ENCODE peak calls at places on chromosomes 11 and 22, in seven cellular contexts. U, X, K, E, M, Q and L are unnamed samples.

GRCh38 chr11:118051136-118051610 is 25.7 kb upstream of the TMPRSS4 start:
- DNase-seq in K (no peak), Q (no peak), X (no peak), E (no peak), U (no peak), M (no peak), L (no peak)

GRCh38 chr11:121936781-121937447 is 179.1 kb downstream of the BLID start:
- DNase-seq in E (no peak), M (no peak), Q (no peak), X (no peak), K (peak; percentile 31), U (no peak), L (no peak)

GRCh38 chr22:41982886-41983285 is 13.6 kb downstream of the SEPTIN3 start:
- DNase-seq in U (no peak), K (no peak), X (no peak), E (no peak), M (no peak), Q (no peak), L (no peak)

GRCh38 chr11:71843858-71844257 is 10.9 kb downstream of the DEFB108B start:
- DNase-seq in X (no peak), K (no peak), U (no peak), Q (no peak), E (peak; percentile 68), M (no peak), L (no peak)

GRCh38 chr22:36022162-36022561 is 6.5 kb downstream of the RBFOX2 start:
- DNase-seq in Q (no peak), K (peak; percentile 24), E (no peak), X (no peak), U (no peak), M (no peak), L (no peak)

GRCh38 chr11:35432464-35432863 is 13.1 kb upstream of the SLC1A2 start:
- DNase-seq in M (no peak), X (no peak), U (no peak), E (no peak), K (no peak), Q (no peak), L (no peak)

GRCh38 chr11:92886243-92886905 is 83.1 kb upstream of the MTNR1B start:
- DNase-seq in U (no peak), K (peak; percentile 61), M (no peak), E (no peak), X (no peak), Q (peak; percentile 58), L (no peak)

GRCh38 chr11:102457865-102458264 is 5.3 kb upstream of the TMEM123 start:
- DNase-seq in E (no peak), Q (no peak), K (no peak), U (no peak), M (no peak), X (no peak), L (no peak)

GRCh38 chr11:116788534-116788933 is 711 bp upstream of the ZPR1 start:
- DNase-seq in K (no peak), X (no peak), U (no peak), M (no peak), E (no peak), Q (no peak), L (no peak)

GRCh38 chr22:46661221-46661851 is 41.1 kb downstream of the GRAMD4 start:
- DNase-seq in U (peak; percentile 65), M (peak; percentile 30), X (no peak), K (peak; percentile 66), E (no peak), Q (peak; percentile 72), L (peak; percentile 68)

GRCh38 chr11:2592559-2593392 is 107.0 kb downstream of the KCNQ1OT1 start:
- DNase-seq in X (peak; percentile 4), Q (no peak), U (peak; percentile 14), E (no peak), M (no peak), K (no peak), L (no peak)

GRCh38 chr11:48025293-48025982 is 45.1 kb downstream of the PTPRJ start:
- DNase-seq in M (no peak), U (no peak), K (no peak), E (no peak), Q (no peak), X (no peak), L (no peak)

GRCh38 chr22:48492371-48493320 is 1335.0 kb downstream of the BRD1 start:
- DNase-seq in M (no peak), K (peak; percentile 79), E (peak; percentile 78), Q (peak; percentile 90), U (peak; percentile 58), X (peak; percentile 55), L (peak; percentile 49)

GRCh38 chr11:125980421-125980820 is 34.6 kb downstream of the VSIG10L2 start:
- DNase-seq in K (no peak), Q (no peak), M (no peak), E (no peak), X (no peak), U (no peak), L (no peak)

GRCh38 chr22:39839917-39840510 is 53.5 kb downstream of the ENTHD1 start:
- DNase-seq in Q (no peak), X (no peak), K (no peak), E (no peak), U (no peak), M (no peak), L (no peak)

GRCh38 chr11:61567286-61568061 is 13.4 kb downstream of the SYT7 start:
- DNase-seq in Q (peak; percentile 60), K (peak; percentile 59), M (peak; percentile 39), E (peak; percentile 89), X (peak; percentile 75), U (peak; percentile 78), L (no peak)

GRCh38 chr11:69310934-69311766 is 17.2 kb downstream of the MYEOV start:
- DNase-seq in U (no peak), K (no peak), X (no peak), E (no peak), M (no peak), Q (no peak), L (no peak)

GRCh38 chr22:40684728-40685127 is 5.4 kb downstream of the MCHR1 start:
- DNase-seq in M (no peak), U (no peak), Q (no peak), K (no peak), X (no peak), E (peak; percentile 92), L (no peak)

GRCh38 chr11:7677801-7678201 is 4.5 kb upstream of the CYB5R2 start:
- DNase-seq in U (no peak), K (no peak), E (no peak), X (no peak), Q (no peak), M (no peak), L (no peak)

GRCh38 chr11:69640260-69640994 is 529 bp upstream of the CCND1 start:
- DNase-seq in X (peak; percentile 47), U (peak; percentile 55), Q (no peak), E (peak; percentile 31), M (no peak), K (no peak), L (no peak)

GRCh38 chr11:131977854-131978253 is 607.4 kb downstream of the NTM start:
- DNase-seq in X (no peak), Q (no peak), U (no peak), K (peak; percentile 73), E (peak; percentile 33), M (no peak), L (no peak)

DNA sequence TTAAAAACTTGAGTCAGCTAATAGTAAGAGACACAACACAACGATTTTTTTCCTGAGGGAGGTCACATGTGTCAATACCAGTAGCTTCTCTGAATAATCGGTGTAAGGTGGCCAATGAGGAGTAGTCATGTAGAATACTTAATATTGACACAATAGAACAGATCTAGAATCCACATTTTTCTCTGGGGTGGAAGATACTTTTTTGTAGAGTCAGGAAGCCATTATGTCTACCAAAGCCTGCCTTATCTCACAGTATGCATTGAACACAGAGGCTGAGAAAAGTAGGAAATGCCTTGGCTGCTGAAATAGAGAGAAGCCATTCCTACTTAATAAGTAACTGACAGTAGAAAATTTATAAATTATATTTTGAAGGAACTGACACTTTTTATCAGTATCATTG is 725.0 kb downstream of the METTL15 start:
- DNase-seq in Q (no peak), X (no peak), K (no peak), E (no peak), U (no peak), M (no peak), L (no peak)
- H3K27ac ChIP-seq in Q (no peak overlapping the region), X (no peak overlapping the region), K (peak overlapping the region; percentile 97), E (peak overlapping the region; percentile 32), U (no peak overlapping the region), M (no peak overlapping the region), L (no peak overlapping the region)

DNA sequence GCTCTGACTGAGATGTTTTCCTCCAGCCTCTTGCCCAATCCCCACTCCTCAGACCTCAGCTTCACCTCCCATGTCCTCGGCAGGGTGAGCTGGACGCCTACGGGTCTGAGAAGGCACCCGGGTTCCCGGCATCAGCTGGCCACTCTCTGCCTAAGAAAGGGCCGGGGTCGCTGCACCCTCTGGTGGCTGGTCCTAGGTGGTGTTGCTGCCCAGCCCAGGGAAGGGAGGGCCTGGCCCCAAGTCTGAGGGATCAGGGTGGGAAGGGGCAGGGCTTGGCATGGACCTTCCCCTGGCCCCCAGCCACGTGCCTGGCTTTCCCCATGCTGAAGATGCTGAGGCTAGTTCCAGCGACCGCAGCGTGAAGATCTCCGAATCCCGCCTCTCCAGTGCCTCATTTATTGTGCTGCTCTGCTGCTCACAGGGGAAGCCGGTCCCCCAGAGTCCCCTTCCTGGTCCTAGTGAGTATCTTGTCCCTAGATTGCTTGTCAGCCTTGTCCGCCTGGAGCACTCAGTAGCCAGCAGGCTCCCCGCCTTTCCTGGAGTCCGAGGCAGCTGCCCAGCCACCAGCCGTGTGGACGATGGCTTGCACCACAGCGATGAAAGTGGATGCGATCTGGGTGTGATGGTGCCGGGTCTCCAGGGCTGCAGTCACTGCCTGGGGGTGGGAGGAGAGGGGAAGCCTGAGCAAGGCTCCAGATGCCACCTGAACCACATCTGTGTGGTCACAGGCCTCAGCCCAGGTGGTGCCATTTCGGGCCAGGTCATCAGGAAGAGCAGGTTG is 2.9 kb upstream of the GGT5 start:
- DNase-seq in E (peak; percentile 91), Q (peak; percentile 75), X (peak; percentile 93), M (peak; percentile 43), K (peak; percentile 93), U (peak; percentile 79), L (no peak)
- H3K27ac ChIP-seq in E (no peak overlapping the region), Q (peak overlapping the region; percentile 31), X (peak overlapping the region; percentile 30), M (no peak overlapping the region), K (peak overlapping the region; percentile 97), U (no peak overlapping the region), L (peak overlapping the region; percentile 71)

DNA sequence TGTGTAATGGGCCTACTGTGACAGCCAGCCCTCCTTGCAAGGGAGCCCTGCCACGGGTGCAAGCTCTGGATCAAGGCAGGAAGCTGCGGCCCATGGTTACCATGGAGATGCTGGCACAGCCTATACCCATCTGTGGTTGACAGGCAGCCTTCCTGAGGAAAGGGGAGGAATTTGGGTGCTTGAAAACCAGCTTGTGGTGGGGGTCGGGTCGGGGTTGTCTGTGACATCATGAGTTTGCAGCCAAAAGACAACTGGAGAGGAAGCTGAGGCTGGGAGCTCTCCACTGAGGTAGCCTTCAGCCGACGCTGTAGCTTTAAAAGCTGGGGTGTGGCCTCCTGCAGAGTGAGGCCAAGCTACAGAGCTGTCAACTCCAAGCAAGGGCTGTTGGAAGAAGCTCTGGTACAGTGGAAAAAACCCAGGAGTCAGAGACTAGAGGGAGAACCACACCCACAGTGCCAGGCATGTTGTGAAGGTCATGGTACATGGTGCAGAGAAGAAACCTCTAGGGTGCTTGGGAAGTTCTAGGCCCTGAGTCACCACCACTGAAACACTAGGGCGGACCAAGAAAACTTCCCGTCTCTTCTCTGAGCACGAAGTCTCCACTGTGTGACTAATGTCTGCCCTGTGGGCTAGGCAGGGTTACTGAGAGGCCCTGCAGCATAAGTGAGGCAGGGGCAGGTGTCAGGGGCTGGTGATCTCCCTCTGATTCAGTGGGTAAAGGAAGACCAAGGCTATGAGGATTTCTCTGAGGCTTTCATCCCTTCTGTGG is 10.8 kb upstream of the LDHA start:
- DNase-seq in K (peak; percentile 98), M (peak; percentile 33), U (peak; percentile 35), X (peak; percentile 82), Q (peak; percentile 71), E (peak; percentile 46), L (no peak)
- H3K27ac ChIP-seq in K (peak overlapping the region; percentile 97), M (peak overlapping the region; percentile 86), U (peak overlapping the region; percentile 95), X (peak overlapping the region; percentile 99), Q (peak overlapping the region; percentile 91), E (no peak overlapping the region), L (peak overlapping the region; percentile 97)

GRCh38 chr22:24051028-24051427 is 39.9 kb downstream of the CABIN1 start:
- DNase-seq in K (no peak), E (no peak), M (no peak), X (no peak), Q (no peak), U (no peak), L (no peak)
- H3K27ac ChIP-seq in K (no peak overlapping the region), E (no peak overlapping the region), M (no peak overlapping the region), X (no peak overlapping the region), Q (no peak overlapping the region), U (no peak overlapping the region), L (no peak overlapping the region)